ENCODE peak calls at places on chromosomes 11 and 22, in eight cellular contexts. J, C, E, M, I, K, Y and O are unnamed samples.

GRCh38 chr11:96136623-96137313 is 206.2 kb downstream of the MAML2 start:
- DNase-seq in J (no peak), C (no peak), E (no peak), M (no peak), I (no peak), K (no peak), Y (no peak), O (no peak)

GRCh38 chr11:503179-503981 is 3.7 kb downstream of the RNH1 start:
- DNase-seq in J (no peak), C (peak; percentile 51), E (peak; percentile 81), M (peak; percentile 39), I (no peak), K (peak; percentile 76), Y (no peak), O (no peak)

GRCh38 chr11:77127969-77128691 is at the start of gene MYO7A:
- DNase-seq in J (no peak), C (no peak), E (no peak), M (peak; percentile 93), I (peak; percentile 91), K (peak; percentile 66), Y (no peak), O (no peak)

GRCh38 chr11:122418032-122418431 is 237.5 kb upstream of the UBASH3B start:
- DNase-seq in J (no peak), C (no peak), E (no peak), M (no peak), I (no peak), K (no peak), Y (peak; percentile 45), O (no peak)

GRCh38 chr11:83257638-83258229 is 28.4 kb downstream of the CCDC90B start:
- DNase-seq in J (peak; percentile 46), C (no peak), E (no peak), M (no peak), I (no peak), K (peak; percentile 15), Y (peak; percentile 79), O (peak; percentile 74)

GRCh38 chr11:1391165-1392010 is 1.7 kb downstream of the BRSK2 start:
- DNase-seq in J (no peak), C (no peak), E (no peak), M (peak; percentile 73), I (peak; percentile 73), K (no peak), Y (no peak), O (no peak)

GRCh38 chr11:98455500-98456186 is 565.1 kb upstream of the CNTN5 start:
- DNase-seq in J (no peak), C (no peak), E (no peak), M (no peak), I (no peak), K (no peak), Y (peak; percentile 32), O (no peak)

GRCh38 chr11:83865636-83866461 is 579.7 kb upstream of the CCDC90B start:
- DNase-seq in J (peak; percentile 24), C (no peak), E (no peak), M (no peak), I (no peak), K (no peak), Y (peak; percentile 7), O (peak; percentile 4)

GRCh38 chr11:104094576-104094975 is 58.1 kb downstream of the DDI1 start:
- DNase-seq in J (no peak), C (no peak), E (no peak), M (no peak), I (no peak), K (no peak), Y (no peak), O (no peak)

GRCh38 chr11:78166832-78167469 is 21.5 kb downstream of the KCTD21 start:
- DNase-seq in J (no peak), C (no peak), E (no peak), M (no peak), I (no peak), K (no peak), Y (no peak), O (no peak)

GRCh38 chr11:132352497-132352896 is 982.1 kb downstream of the NTM start:
- DNase-seq in J (no peak), C (no peak), E (no peak), M (no peak), I (no peak), K (no peak), Y (no peak), O (no peak)

GRCh38 chr11:118639899-118640298 is 32.5 kb downstream of the PHLDB1 start:
- DNase-seq in J (no peak), C (no peak), E (no peak), M (no peak), I (no peak), K (no peak), Y (no peak), O (no peak)

GRCh38 chr11:134578807-134579708 is 167.0 kb upstream of the B3GAT1 start:
- DNase-seq in J (no peak), C (no peak), E (no peak), M (no peak), I (no peak), K (no peak), Y (no peak), O (no peak)

GRCh38 chr11:101870510-101870909 is 44.3 kb upstream of the CEP126 start:
- DNase-seq in J (no peak), C (no peak), E (no peak), M (no peak), I (no peak), K (no peak), Y (peak; percentile 91), O (peak; percentile 45)

GRCh38 chr11:65112226-65112550 is 516 bp downstream of the TM7SF2 start:
- DNase-seq in J (no peak), C (no peak), E (no peak), M (peak; percentile 69), I (no peak), K (no peak), Y (no peak), O (no peak)

GRCh38 chr22:35766654-35767580 is 49.2 kb downstream of the APOL5 start:
- DNase-seq in J (no peak), C (no peak), E (no peak), M (no peak), I (no peak), K (no peak), Y (peak; percentile 67), O (no peak)

GRCh38 chr11:75626692-75627536 is 41.9 kb downstream of the MAP6 start:
- DNase-seq in J (no peak), C (no peak), E (no peak), M (no peak), I (no peak), K (no peak), Y (no peak), O (no peak)

GRCh38 chr11:128388182-128388815 is 199.1 kb downstream of the ETS1 start:
- DNase-seq in J (no peak), C (no peak), E (no peak), M (no peak), I (no peak), K (no peak), Y (no peak), O (no peak)

GRCh38 chr11:94706211-94706610 is 61.9 kb upstream of the AMOTL1 start:
- DNase-seq in J (no peak), C (no peak), E (no peak), M (no peak), I (no peak), K (no peak), Y (peak; percentile 74), O (peak; percentile 8)
- H3K4me3 ChIP-seq in J (no peak overlapping the region), C (no peak overlapping the region), E (no peak overlapping the region), M (no peak overlapping the region), I (no peak overlapping the region), K (peak overlapping the region; percentile 80), Y (peak overlapping the region; percentile 3), O (no peak overlapping the region)

DNA sequence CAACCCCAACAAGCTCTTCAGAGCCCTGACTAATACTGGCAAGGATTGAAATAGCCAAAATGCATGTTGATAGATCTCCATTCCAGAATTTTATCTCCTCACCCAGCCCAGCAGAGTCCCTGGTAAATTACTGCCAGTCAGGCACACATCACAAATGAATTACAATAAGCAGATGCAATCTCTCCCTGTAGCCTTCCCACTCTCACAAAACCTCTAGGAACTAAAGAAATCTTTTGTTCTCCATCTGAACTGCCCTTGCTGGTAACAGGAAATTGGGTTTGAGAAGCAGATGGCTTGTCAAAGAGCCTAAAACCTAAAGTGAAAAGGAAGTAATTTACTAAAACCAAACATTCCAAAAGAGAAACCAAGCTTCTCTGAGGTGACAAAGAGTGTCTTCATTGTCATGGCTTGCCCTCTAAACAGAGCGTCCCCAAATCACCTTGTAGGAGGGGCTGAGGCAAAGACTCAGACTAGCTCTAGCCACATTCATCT is 59.5 kb downstream of the FAM168A start:
- DNase-seq in J (no peak), C (no peak), E (peak; percentile 67), M (no peak), I (no peak), K (no peak), Y (no peak), O (no peak)
- H3K4me3 ChIP-seq in J (no peak overlapping the region), C (no peak overlapping the region), E (peak overlapping the region; percentile 13), M (no peak overlapping the region), I (no peak overlapping the region), K (no peak overlapping the region), Y (no peak overlapping the region), O (no peak overlapping the region)

DNA sequence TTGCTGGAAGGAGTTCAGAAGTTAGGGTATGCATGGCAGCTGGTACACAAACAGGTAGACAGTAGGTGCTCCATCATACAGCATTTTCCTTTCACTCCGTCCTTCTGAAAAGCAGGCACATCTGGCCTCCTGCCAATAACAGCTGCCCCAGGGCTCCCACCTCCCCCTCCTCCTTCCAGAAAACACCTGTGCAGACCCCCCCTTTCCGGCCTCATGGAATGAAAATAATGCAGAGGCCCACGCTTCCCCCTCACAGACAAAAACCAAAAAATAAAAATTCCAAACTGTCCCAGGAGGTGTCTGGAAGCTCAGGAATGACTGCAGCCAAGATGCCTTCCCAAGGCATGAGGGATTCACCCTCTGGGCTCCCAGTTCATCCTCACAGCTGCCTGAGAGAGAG is 185.5 kb downstream of the MN1 start:
- DNase-seq in J (no peak), C (no peak), E (no peak), M (no peak), I (no peak), K (no peak), Y (no peak), O (no peak)
- H3K4me3 ChIP-seq in J (no peak overlapping the region), C (no peak overlapping the region), E (no peak overlapping the region), M (no peak overlapping the region), I (no peak overlapping the region), K (no peak overlapping the region), Y (no peak overlapping the region), O (no peak overlapping the region)

GRCh38 chr11:7904910-7905309 is 26.2 kb downstream of the OR10A6 start:
- DNase-seq in J (no peak), C (no peak), E (no peak), M (no peak), I (no peak), K (no peak), Y (peak; percentile 66), O (no peak)
- H3K4me3 ChIP-seq in J (no peak overlapping the region), C (no peak overlapping the region), E (no peak overlapping the region), M (no peak overlapping the region), I (no peak overlapping the region), K (no peak overlapping the region), Y (peak overlapping the region; percentile 52), O (no peak overlapping the region)